ENCODE peak calls at places on chromosomes 5 and 9, in ten cellular contexts. D, L, Q, E, H, P, K, X, F and I are unnamed samples. For H3K4me1 and H3K27me3, the result is how much of the 10 kb centered on the place peaks cover.

GRCh38 chr5:122341087-122341486 is 29.1 kb downstream of the SNCAIP start:
- DNase-seq in D (no peak), L (no peak), Q (no peak), E (no peak), H (no peak), P (no peak), K (no peak), X (no peak), F (no peak), I (no peak)

GRCh38 chr9:91812191-91812590 is 137.8 kb downstream of the ROR2 start:
- DNase-seq in D (no peak), L (no peak), Q (no peak), E (no peak), H (no peak), P (no peak), K (no peak), X (no peak), F (no peak), I (no peak)

GRCh38 chr5:31886206-31886605 is 247.3 kb downstream of the PDZD2 start:
- DNase-seq in D (no peak), L (no peak), Q (no peak), E (no peak), H (no peak), P (no peak), K (no peak), X (no peak), F (no peak), I (no peak)

GRCh38 chr9:9846538-9846937 is 766.3 kb downstream of the PTPRD start:
- DNase-seq in D (no peak), L (no peak), Q (no peak), E (no peak), H (no peak), P (no peak), K (no peak), X (no peak), F (no peak), I (no peak)

GRCh38 chr5:130528474-130528873 is 624.2 kb downstream of the CHSY3 start:
- DNase-seq in D (no peak), L (no peak), Q (no peak), E (no peak), H (no peak), P (no peak), K (no peak), X (no peak), F (no peak), I (no peak)

GRCh38 chr9:99057665-99058625 is 47.0 kb upstream of the TGFBR1 start:
- DNase-seq in D (no peak), L (peak), Q (peak), E (no peak), H (no peak), P (no peak), K (peak), X (no peak), F (no peak), I (no peak)

GRCh38 chr9:111955048-111955447 is 58.4 kb downstream of the UGCG start:
- DNase-seq in D (no peak), L (no peak), Q (no peak), E (no peak), H (no peak), P (no peak), K (no peak), X (no peak), F (no peak), I (no peak)

GRCh38 chr9:133103183-133103986 is 17.7 kb downstream of the RALGDS start:
- DNase-seq in D (peak), L (no peak), Q (peak), E (no peak), H (peak), P (peak), K (peak), X (peak), F (peak), I (peak)

GRCh38 chr9:99478469-99479027 is 256.5 kb downstream of the SEC61B start:
- DNase-seq in D (no peak), L (no peak), Q (no peak), E (peak), H (no peak), P (no peak), K (no peak), X (peak), F (no peak), I (no peak)

GRCh38 chr5:162372265-162372664 is 304.7 kb downstream of the GABRG2 start:
- DNase-seq in D (no peak), L (peak), Q (no peak), E (no peak), H (no peak), P (no peak), K (no peak), X (no peak), F (no peak), I (no peak)

GRCh38 chr5:57499262-57500050 is 16.8 kb upstream of the ACTBL2 start:
- DNase-seq in D (peak), L (peak), Q (no peak), E (no peak), H (peak), P (no peak), K (no peak), X (peak), F (no peak), I (no peak)

GRCh38 chr5:57495285-57495684 is 12.7 kb upstream of the ACTBL2 start:
- DNase-seq in D (no peak), L (no peak), Q (no peak), E (no peak), H (peak), P (no peak), K (no peak), X (no peak), F (no peak), I (no peak)

GRCh38 chr5:57495688-57496087 is 13.1 kb upstream of the ACTBL2 start:
- DNase-seq in D (no peak), L (no peak), Q (no peak), E (no peak), H (no peak), P (no peak), K (no peak), X (no peak), F (no peak), I (no peak)

GRCh38 chr5:57494104-57495098 is 11.8 kb upstream of the ACTBL2 start:
- DNase-seq in D (peak), L (peak), Q (peak), E (no peak), H (peak), P (no peak), K (peak), X (peak), F (peak), I (peak)

DNA sequence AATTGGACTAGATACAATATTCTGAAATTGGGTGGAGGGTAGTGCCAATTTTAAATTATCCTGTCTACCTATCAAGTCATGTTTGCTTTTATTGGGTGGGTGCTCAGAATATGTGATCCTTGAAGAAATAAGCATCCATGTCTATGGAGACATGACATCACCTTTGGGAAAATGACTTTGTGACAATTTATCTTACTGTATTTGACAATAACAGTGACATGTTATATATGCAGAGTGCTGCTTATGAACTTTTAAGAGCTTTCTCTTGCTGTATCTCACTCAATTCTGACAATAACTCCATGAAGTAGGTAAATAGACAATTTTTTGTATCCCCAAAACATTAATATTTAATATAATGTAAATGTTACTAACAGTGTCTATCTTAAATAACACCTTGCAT is 15.1 kb upstream of the ACTBL2 start:
- DNase-seq in D (no peak), L (no peak), Q (no peak), E (no peak), H (no peak), P (no peak), K (no peak), X (no peak), F (no peak), I (no peak)
- H3K4me1 ChIP-seq in D (half or more), L (under half), Q (under half), E (under half), H (under half), P (under half), K (under half), X (under half), F (under half), I (under half)

GRCh38 chr5:135505973-135506372 is 29.8 kb downstream of the NEUROG1 start:
- DNase-seq in D (no peak), L (no peak), Q (no peak), E (no peak), H (no peak), P (no peak), K (no peak), X (no peak), F (peak), I (no peak)
- H3K27me3 ChIP-seq in D (half or more), L (under half), Q (under half), E (half or more), H (under half), P (under half), K (under half), X (under half), F (under half), I (under half)

GRCh38 chr5:157549283-157549629 is 26.3 kb downstream of the ADAM19 start:
- DNase-seq in D (no peak), L (no peak), Q (no peak), E (no peak), H (no peak), P (no peak), K (no peak), X (no peak), F (no peak), I (no peak)
- H3K4me1 ChIP-seq in D (under half), L (under half), Q (under half), E (half or more), H (under half), P (half or more), K (under half), X (under half), F (under half), I (under half)

DNA sequence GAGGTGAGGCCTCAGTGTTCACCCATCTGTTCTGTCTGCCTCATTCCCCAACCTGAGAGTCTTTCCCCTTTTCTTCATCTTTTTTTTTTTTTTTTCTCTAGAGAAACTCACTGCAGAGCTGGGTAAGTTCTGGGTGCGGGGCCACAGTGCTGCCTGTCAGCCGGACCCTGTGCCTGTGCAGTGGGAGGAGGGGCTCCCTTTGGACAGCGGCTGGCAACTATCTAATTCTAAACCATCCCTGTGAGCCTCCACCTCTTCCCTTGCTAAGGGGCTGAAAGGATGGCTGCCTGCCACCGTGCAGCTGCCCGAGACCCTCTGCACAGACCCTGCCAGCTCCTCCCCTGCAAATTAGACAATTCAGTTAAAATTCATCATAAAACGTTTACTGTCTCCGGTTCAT is 14.1 kb downstream of the BTNL9 start:
- DNase-seq in D (no peak), L (no peak), Q (no peak), E (no peak), H (no peak), P (no peak), K (no peak), X (no peak), F (no peak), I (no peak)
- H3K27me3 ChIP-seq in D (half or more), L (half or more), Q (under half), E (half or more), H (under half), P (under half), K (under half), X (under half), F (half or more), I (under half)

DNA sequence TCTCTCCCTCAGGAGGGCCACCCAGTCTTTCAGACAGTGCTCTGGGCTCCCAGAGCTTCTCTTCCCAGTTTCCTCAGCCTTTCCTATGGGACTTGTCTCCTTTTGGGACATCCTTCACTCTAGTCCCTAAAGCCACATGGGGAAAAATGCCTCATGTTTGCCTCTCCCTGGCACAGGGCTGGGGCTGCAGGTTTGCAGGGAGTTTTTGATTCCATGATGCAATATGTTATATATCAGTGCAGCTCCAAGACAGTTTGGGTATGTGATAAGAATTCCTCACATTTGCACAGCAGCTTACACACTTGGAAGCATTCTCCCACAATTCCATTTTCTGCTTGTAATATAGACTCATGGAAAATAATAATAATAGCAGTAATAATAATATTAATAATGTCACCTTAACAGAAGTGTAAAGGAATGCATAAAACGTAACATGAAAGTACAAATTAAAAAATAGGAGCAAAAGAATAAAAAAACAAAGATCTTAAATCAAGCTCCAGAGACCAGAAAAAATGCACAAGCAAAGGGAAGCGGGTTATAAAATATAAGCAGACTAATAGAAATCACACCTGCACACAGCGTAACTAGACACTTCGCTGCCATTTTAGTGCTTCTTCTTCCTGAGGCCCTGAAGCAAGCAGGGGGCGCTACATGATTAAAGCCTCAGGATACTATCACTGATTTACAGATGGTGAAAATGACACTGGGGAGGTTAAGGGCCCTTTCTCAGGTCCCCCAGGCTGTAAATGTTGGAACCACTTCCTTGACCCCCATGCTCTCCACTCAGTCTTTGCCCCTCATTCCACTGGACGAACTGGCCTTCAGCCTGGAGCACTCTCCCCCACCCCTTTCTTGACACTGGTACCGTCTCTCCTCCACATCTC is 70.0 kb upstream of the IL17B start:
- DNase-seq in D (no peak), L (peak), Q (no peak), E (no peak), H (peak), P (no peak), K (no peak), X (no peak), F (no peak), I (no peak)
- H3K4me1 ChIP-seq in D (under half), L (under half), Q (under half), E (half or more), H (half or more), P (half or more), K (under half), X (under half), F (under half), I (under half)

GRCh38 chr5:141876628-141877477 is 1.4 kb downstream of the PCDH1 start:
- DNase-seq in D (peak), L (peak), Q (peak), E (no peak), H (peak), P (no peak), K (no peak), X (peak), F (no peak), I (no peak)
- H3K27me3 ChIP-seq in D (under half), L (under half), Q (under half), E (half or more), H (under half), P (under half), K (under half), X (under half), F (under half), I (under half)

GRCh38 chr5:150137997-150138396 is 17.6 kb downstream of the PDGFRB start:
- DNase-seq in D (no peak), L (no peak), Q (no peak), E (no peak), H (peak), P (no peak), K (no peak), X (peak), F (no peak), I (no peak)
- H3K4me1 ChIP-seq in D (under half), L (under half), Q (under half), E (half or more), H (under half), P (under half), K (under half), X (under half), F (under half), I (under half)

GRCh38 chr5:50658243-50658642 is 8.2 kb upstream of the PARP8 start:
- DNase-seq in D (no peak), L (no peak), Q (no peak), E (no peak), H (no peak), P (no peak), K (no peak), X (no peak), F (no peak), I (no peak)
- H3K27me3 ChIP-seq in D (under half), L (under half), Q (under half), E (under half), H (under half), P (under half), K (under half), X (under half), F (under half), I (under half)

GRCh38 chr5:171314728-171315385 is 5.8 kb downstream of the TLX3 start:
- DNase-seq in D (no peak), L (no peak), Q (no peak), E (no peak), H (peak), P (peak), K (peak), X (peak), F (peak), I (no peak)

GRCh38 chr5:171312129-171312819 is 3.2 kb downstream of the TLX3 start:
- DNase-seq in D (no peak), L (no peak), Q (no peak), E (no peak), H (no peak), P (no peak), K (no peak), X (peak), F (peak), I (no peak)

GRCh38 chr5:171315386-171315891 is 6.4 kb downstream of the TLX3 start:
- DNase-seq in D (no peak), L (no peak), Q (no peak), E (no peak), H (no peak), P (no peak), K (no peak), X (no peak), F (no peak), I (no peak)

GRCh38 chr5:171311698-171312083 is 2.6 kb downstream of the TLX3 start:
- DNase-seq in D (no peak), L (no peak), Q (no peak), E (no peak), H (no peak), P (no peak), K (no peak), X (no peak), F (peak), I (no peak)

GRCh38 chr5:171313481-171314206 is 4.6 kb downstream of the TLX3 start:
- DNase-seq in D (no peak), L (no peak), Q (no peak), E (no peak), H (no peak), P (no peak), K (no peak), X (no peak), F (peak), I (no peak)
- H3K4me1 ChIP-seq in D (under half), L (under half), Q (under half), E (half or more), H (under half), P (under half), K (under half), X (under half), F (under half), I (under half)

GRCh38 chr9:37027582-37028424 is 6.3 kb downstream of the PAX5 start:
- DNase-seq in D (peak), L (peak), Q (peak), E (no peak), H (peak), P (peak), K (peak), X (peak), F (peak), I (peak)

GRCh38 chr9:37030591-37030939 is 3.5 kb downstream of the PAX5 start:
- DNase-seq in D (no peak), L (peak), Q (no peak), E (no peak), H (no peak), P (no peak), K (no peak), X (no peak), F (no peak), I (no peak)

GRCh38 chr9:37029776-37030590 is 4.1 kb downstream of the PAX5 start:
- DNase-seq in D (no peak), L (peak), Q (no peak), E (no peak), H (no peak), P (no peak), K (no peak), X (no peak), F (no peak), I (no peak)

GRCh38 chr9:37028425-37029031 is 5.5 kb downstream of the PAX5 start:
- DNase-seq in D (no peak), L (peak), Q (no peak), E (no peak), H (no peak), P (no peak), K (no peak), X (no peak), F (no peak), I (no peak)

GRCh38 chr9:37029304-37029775 is 4.7 kb downstream of the PAX5 start:
- DNase-seq in D (no peak), L (peak), Q (no peak), E (no peak), H (no peak), P (no peak), K (no peak), X (no peak), F (no peak), I (no peak)
- H3K27me3 ChIP-seq in D (under half), L (half or more), Q (half or more), E (half or more), H (half or more), P (under half), K (under half), X (under half), F (half or more), I (under half)